ENCODE peak calls at places on chromosomes 16 and 17, in five cellular contexts. V is H1, M is GM12878, Z is HepG2, C is K562. B is an unnamed sample.

GRCh38 chr16:56608043-56608875 is at the start of gene MT2A:
- DNase-seq in V (peak), Z (peak), M (no peak), C (peak), B (peak)

GRCh38 chr16:83994703-83995102 is 26.7 kb downstream of the NECAB2 start:
- DNase-seq in M (no peak), V (no peak), C (no peak), Z (no peak), B (no peak)

GRCh38 chr17:72362466-72363335 is 241.9 kb downstream of the SOX9 start:
- DNase-seq in C (no peak), Z (peak), M (no peak), V (no peak), B (peak)

GRCh38 chr16:47858333-47859067 is 297.3 kb downstream of the ABCC12 start:
- DNase-seq in C (no peak), M (no peak), V (no peak), Z (no peak), B (no peak)

GRCh38 chr17:76967762-76968161 is 99.6 kb downstream of the MGAT5B start:
- DNase-seq in Z (no peak), V (no peak), C (no peak), M (no peak), B (no peak)

GRCh38 chr16:78505544-78506371 is 406.3 kb downstream of the WWOX start:
- DNase-seq in Z (peak), C (no peak), V (peak), M (no peak), B (no peak)

GRCh38 chr17:56269998-56270397 is 116.7 kb downstream of the ANKFN1 start:
- DNase-seq in M (no peak), Z (no peak), C (no peak), V (no peak), B (no peak)

GRCh38 chr17:32927724-32928526 is at the start of gene TMEM98:
- DNase-seq in Z (no peak), V (peak), M (no peak), C (peak), B (no peak)

GRCh38 chr17:7590743-7591142 is 849 bp upstream of the SOX15 start:
- DNase-seq in C (no peak), Z (no peak), M (no peak), V (peak), B (peak)

GRCh38 chr16:48503779-48504178 is 106.2 kb downstream of the N4BP1 start:
- DNase-seq in C (no peak), V (no peak), M (no peak), Z (no peak), B (no peak)

GRCh38 chr16:71894229-71894920 is 956 bp upstream of the IST1 start:
- DNase-seq in C (no peak), M (no peak), V (peak), Z (peak), B (peak)

GRCh38 chr16:29126621-29127020 is 141.8 kb downstream of the LAT start:
- DNase-seq in C (no peak), M (no peak), V (no peak), Z (no peak), B (no peak)

GRCh38 chr16:29126057-29126494 is 141.2 kb downstream of the LAT start:
- DNase-seq in Z (no peak), C (no peak), M (no peak), V (no peak), B (no peak)

GRCh38 chr16:29124828-29125227 is 140.0 kb downstream of the LAT start:
- DNase-seq in V (no peak), Z (no peak), M (no peak), C (no peak), B (no peak)
- TF ChIP-seq HDAC2 in V (no peak), Z (no peak), M (no peak), C (no peak), B (no peak)

GRCh38 chr17:40827746-40828453 is 5.5 kb upstream of the KRT10 start:
- DNase-seq in M (no peak), V (no peak), Z (no peak), C (peak), B (no peak)

GRCh38 chr17:40825596-40825995 is 3.2 kb upstream of the KRT10 start:
- DNase-seq in V (no peak), M (no peak), C (no peak), Z (no peak), B (no peak)

GRCh38 chr17:40830085-40830776 is 7.8 kb upstream of the KRT10 start:
- DNase-seq in Z (no peak), V (no peak), M (no peak), C (no peak), B (no peak)

GRCh38 chr17:40832840-40833239 is 10.4 kb upstream of the KRT10 start:
- DNase-seq in Z (no peak), C (no peak), V (no peak), M (no peak), B (no peak)

DNA sequence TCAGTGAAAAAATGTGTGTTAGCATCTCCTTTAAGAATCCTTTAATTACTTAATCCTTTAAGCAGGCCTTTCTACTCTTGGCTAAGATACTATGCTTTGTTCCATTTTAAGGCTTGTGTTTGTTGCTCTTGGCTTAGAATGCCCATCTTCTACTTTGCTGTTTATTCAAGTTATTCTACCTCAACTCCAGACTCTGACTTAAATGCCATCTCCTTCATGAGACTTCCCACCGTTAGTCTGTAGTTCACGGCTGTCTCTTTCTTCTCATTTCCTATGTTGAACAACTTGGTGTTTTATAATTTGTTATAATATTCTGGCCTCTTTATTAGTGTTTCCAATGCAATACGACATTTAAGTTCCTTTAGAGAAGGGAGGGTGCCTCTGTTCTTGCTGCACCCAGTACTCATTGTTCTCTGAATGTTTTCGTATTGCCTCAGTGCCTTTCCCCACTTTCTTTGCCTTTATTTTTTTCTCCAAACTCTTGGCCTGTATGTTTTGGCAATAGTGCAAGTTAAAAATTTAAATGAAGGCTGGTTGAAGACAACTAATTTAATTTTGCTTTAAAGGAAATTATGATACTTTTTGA is 6.1 kb upstream of the KRT10 start:
- DNase-seq in V (no peak), M (no peak), C (no peak), Z (no peak), B (no peak)
- TF ChIP-seq HDAC2 in V (no peak), M (no peak), C (no peak), Z (no peak), B (no peak)

GRCh38 chr16:31181102-31181830 is 1.3 kb downstream of the FUS start:
- DNase-seq in M (no peak), V (no peak), Z (no peak), C (peak), B (no peak)
- TF ChIP-seq HDAC2 in M (no peak), V (no peak), Z (no peak), C (no peak), B (no peak)

GRCh38 chr16:85605912-85606841 is 6.9 kb upstream of the GSE1 start:
- DNase-seq in C (no peak), Z (no peak), V (peak), M (no peak), B (no peak)
- TF ChIP-seq HDAC2 in C (no peak), Z (no peak), V (no peak), M (no peak), B (no peak)

GRCh38 chr17:58492238-58493121 is 4.3 kb upstream of the HSF5 start:
- DNase-seq in Z (no peak), C (peak), M (no peak), V (peak), B (no peak)
- TF ChIP-seq HDAC2 in Z (no peak), C (peak), M (no peak), V (no peak), B (no peak)

B was measured in A549.